ENCODE peak calls at places on chromosomes 11 and 22, in ten cellular contexts. M is sigmoid colon; O is Caco-2; S is BJ; L is foreskin keratinocyte; N is HFFc6; K is CD8-positive, alpha-beta T cell; J is neural crest cell; T is RWPE2; B is astrocyte of the spinal cord. X is an unnamed sample.
A peak's percentile ranks its signal among the peaks of the same experiment; 100 is the strongest.

GRCh38 chr11:100010393-100010792 is 676.7 kb upstream of the ARHGAP42 start:
- DNase-seq in M (no peak), O (no peak), S (no peak), L (no peak), N (no peak), K (no peak), J (no peak), T (no peak), B (no peak), X (no peak)

GRCh38 chr22:23071163-23072034 is 1.1 kb downstream of the GNAZ start:
- DNase-seq in M (peak; percentile 63), O (no peak), S (no peak), L (no peak), N (no peak), K (no peak), J (no peak), T (peak; percentile 50), B (no peak), X (no peak)

GRCh38 chr11:70158201-70158600 is 44.9 kb upstream of the FADD start:
- DNase-seq in M (no peak), O (peak; percentile 53), S (no peak), L (no peak), N (peak; percentile 1), K (no peak), J (peak; percentile 24), T (no peak), B (peak; percentile 14), X (no peak)

GRCh38 chr11:81222491-81222890 is 1511.2 kb downstream of the FAM181B start:
- DNase-seq in M (no peak), O (no peak), S (no peak), L (no peak), N (no peak), K (no peak), J (no peak), T (no peak), B (no peak), X (no peak)

GRCh38 chr11:3021125-3021524 is 29.0 kb upstream of the NAP1L4 start:
- DNase-seq in M (no peak), O (peak; percentile 59), S (no peak), L (peak; percentile 25), N (peak; percentile 13), K (peak; percentile 59), J (no peak), T (no peak), B (no peak), X (no peak)

GRCh38 chr11:8086001-8086479 is 5.0 kb downstream of the TUB start:
- DNase-seq in M (no peak), O (no peak), S (no peak), L (no peak), N (no peak), K (no peak), J (no peak), T (no peak), B (peak; percentile 58), X (no peak)

GRCh38 chr11:111231836-111232235 is 13.7 kb upstream of the POU2AF2 start:
- DNase-seq in M (no peak), O (no peak), S (no peak), L (no peak), N (no peak), K (no peak), J (no peak), T (no peak), B (no peak), X (peak; percentile 4)

GRCh38 chr11:113176971-113177370 is 137.4 kb upstream of the TTC12 start:
- DNase-seq in M (no peak), O (no peak), S (peak; percentile 33), L (peak; percentile 49), N (no peak), K (no peak), J (no peak), T (no peak), B (peak; percentile 82), X (peak; percentile 70)

GRCh38 chr11:27698872-27699241 is 1.4 kb downstream of the BDNF start:
- DNase-seq in M (peak; percentile 77), O (peak; percentile 91), S (peak; percentile 49), L (peak; percentile 55), N (peak; percentile 79), K (peak; percentile 43), J (peak; percentile 87), T (peak; percentile 74), B (peak; percentile 94), X (peak; percentile 80)

GRCh38 chr22:37487559-37487958 is 1.4 kb upstream of the MFNG start:
- DNase-seq in M (no peak), O (no peak), S (no peak), L (no peak), N (no peak), K (no peak), J (no peak), T (no peak), B (no peak), X (no peak)

GRCh38 chr11:123525072-123525471 is 95.0 kb downstream of the GRAMD1B start:
- DNase-seq in M (no peak), O (no peak), S (no peak), L (no peak), N (no peak), K (no peak), J (no peak), T (no peak), B (no peak), X (no peak)

GRCh38 chr11:103631841-103632240 is 404.6 kb upstream of the DDI1 start:
- DNase-seq in M (no peak), O (no peak), S (no peak), L (no peak), N (no peak), K (no peak), J (no peak), T (no peak), B (no peak), X (no peak)

GRCh38 chr11:73507086-73507485 is 90.8 kb downstream of the FAM168A start:
- DNase-seq in M (no peak), O (no peak), S (no peak), L (no peak), N (peak; percentile 19), K (no peak), J (no peak), T (no peak), B (peak; percentile 46), X (no peak)
- TF ChIP-seq CTCF in M (no peak), O (no peak), S (no peak), L (no peak), N (no peak), K (no peak), J (no peak), T (no peak), B (no peak), X (no peak)

GRCh38 chr11:1751999-1752906 is 1.9 kb upstream of the IFITM10 start:
- DNase-seq in M (no peak), O (no peak), S (no peak), L (no peak), N (no peak), K (no peak), J (no peak), T (peak; percentile 49), B (no peak), X (no peak)

GRCh38 chr11:1754376-1755150 is 4.2 kb upstream of the IFITM10 start:
- DNase-seq in M (no peak), O (no peak), S (no peak), L (no peak), N (no peak), K (no peak), J (no peak), T (no peak), B (no peak), X (no peak)

GRCh38 chr11:1751521-1751921 is 1.1 kb upstream of the IFITM10 start:
- DNase-seq in M (no peak), O (no peak), S (no peak), L (no peak), N (no peak), K (no peak), J (no peak), T (peak; percentile 31), B (no peak), X (no peak)

GRCh38 chr11:1753426-1754305 is 3.3 kb upstream of the IFITM10 start:
- DNase-seq in M (no peak), O (no peak), S (no peak), L (no peak), N (no peak), K (no peak), J (no peak), T (peak; percentile 56), B (no peak), X (no peak)

GRCh38 chr11:1752907-1753425 is 2.6 kb upstream of the IFITM10 start:
- DNase-seq in M (no peak), O (no peak), S (no peak), L (no peak), N (no peak), K (no peak), J (no peak), T (peak; percentile 39), B (no peak), X (no peak)
- TF ChIP-seq CTCF in M (no peak), O (no peak), S (no peak), L (no peak), N (no peak), K (no peak), J (no peak), T (no peak), B (no peak), X (no peak)

DNA sequence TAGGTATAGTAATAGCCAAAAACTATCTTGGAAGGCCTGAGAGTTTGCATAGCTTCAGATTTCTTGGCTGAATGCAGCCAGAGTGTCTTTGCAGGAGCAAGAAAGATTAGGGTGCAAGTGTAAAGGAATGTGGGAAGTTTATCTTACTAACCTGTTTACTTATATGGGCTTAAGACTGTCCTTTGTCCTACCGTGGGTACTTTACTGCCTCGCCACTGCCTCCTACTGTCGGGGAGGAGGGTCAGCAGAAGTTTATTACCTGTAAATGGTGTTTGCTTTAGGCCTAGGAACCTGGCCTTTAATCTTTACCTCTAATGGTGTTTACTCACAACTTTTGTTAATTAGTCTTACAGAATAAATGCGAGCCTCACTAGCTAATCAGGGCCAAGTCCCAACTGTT is 633.8 kb downstream of the DLG2 start:
- DNase-seq in M (no peak), O (peak; percentile 40), S (no peak), L (peak; percentile 6), N (no peak), K (no peak), J (no peak), T (no peak), B (no peak), X (no peak)
- TF ChIP-seq CTCF in M (no peak), O (peak; percentile 59), S (peak; percentile 38), L (peak; percentile 57), N (peak; percentile 53), K (no peak), J (peak; percentile 47), T (peak; percentile 22), B (peak; percentile 25), X (peak; percentile 52)

DNA sequence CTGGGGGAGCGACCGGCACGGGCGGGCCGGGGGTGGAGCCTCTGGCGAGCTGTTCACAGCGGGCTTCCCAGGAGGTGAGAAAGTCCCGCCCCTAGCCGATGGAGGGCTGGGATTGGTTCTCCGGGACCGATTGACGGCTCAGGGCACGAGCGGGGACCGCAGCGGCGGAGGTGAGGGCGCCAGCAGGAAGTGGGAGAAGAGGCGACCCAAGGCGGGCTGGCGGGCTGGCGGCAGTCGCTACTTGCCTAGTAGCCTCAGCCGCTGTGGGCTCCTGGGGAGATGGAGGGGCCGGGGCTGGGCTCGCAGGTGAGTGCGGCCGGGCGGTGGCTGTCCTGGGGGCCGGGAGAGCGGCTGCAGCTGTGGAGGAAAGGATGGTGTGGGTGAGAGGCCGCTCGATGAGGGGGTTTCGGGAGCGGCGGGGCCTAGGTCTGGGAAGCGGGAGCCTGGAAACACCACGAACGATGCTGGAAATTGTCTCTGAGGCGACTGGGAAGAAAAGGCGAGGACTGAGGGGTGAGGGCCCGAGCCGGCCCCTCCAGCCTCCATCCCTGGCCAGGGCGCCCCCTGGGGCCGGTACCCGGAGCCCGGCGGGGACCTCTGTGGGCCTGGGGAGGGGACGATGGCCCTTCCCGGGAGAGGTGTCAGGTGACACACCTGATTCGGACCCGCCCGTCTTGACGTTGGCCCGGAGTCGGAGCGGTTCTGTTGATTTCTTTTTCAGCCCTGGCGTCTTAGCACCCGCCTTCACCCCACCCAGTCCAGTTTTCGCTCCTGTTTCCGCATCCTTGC is at the start of gene ZDHHC13:
- DNase-seq in M (peak; percentile 95), O (peak; percentile 99), S (peak; percentile 55), L (peak; percentile 82), N (peak; percentile 83), K (peak; percentile 91), J (peak; percentile 88), T (peak; percentile 93), B (peak; percentile 84), X (peak; percentile 62)
- TF ChIP-seq CTCF in M (no peak), O (peak; percentile 12), S (peak; percentile 68), L (peak; percentile 56), N (peak; percentile 76), K (no peak), J (peak; percentile 56), T (peak; percentile 48), B (peak; percentile 56), X (peak; percentile 59)

X was measured in AG09319.